ENCODE peak calls at places on chromosomes 5 and 9, in six cellular contexts. Q is lung, K is H9, P is cardiac muscle cell, Y is IMR-90, I is ascending aorta. Z is an unnamed sample.

GRCh38 chr5:153670081-153670480 is 179.6 kb downstream of the GRIA1 start:
- DNase-seq in Q (no peak), K (no peak), P (no peak), Y (no peak), I (no peak), Z (peak; percentile 88)

GRCh38 chr5:150508021-150508640 is at the start of gene NDST1:
- DNase-seq in Q (peak; percentile 64), K (no peak), P (no peak), Y (no peak), I (no peak), Z (no peak)

GRCh38 chr5:180595381-180596114 is 4.2 kb upstream of the SCGB3A1 start:
- DNase-seq in Q (peak; percentile 34), K (no peak), P (no peak), Y (no peak), I (no peak), Z (no peak)

GRCh38 chr5:125176005-125176390 is 429.6 kb upstream of the ZNF608 start:
- DNase-seq in Q (no peak), K (no peak), P (no peak), Y (no peak), I (no peak), Z (no peak)

GRCh38 chr5:144812770-144813169 is 642.1 kb downstream of the KCTD16 start:
- DNase-seq in Q (peak; percentile 29), K (no peak), P (no peak), Y (peak; percentile 90), I (peak; percentile 62), Z (peak; percentile 87)

GRCh38 chr9:90034071-90034470 is 429.3 kb downstream of the GADD45G start:
- DNase-seq in Q (no peak), K (no peak), P (no peak), Y (no peak), I (no peak), Z (no peak)

GRCh38 chr9:20512636-20513035 is 109.7 kb downstream of the MLLT3 start:
- DNase-seq in Q (no peak), K (no peak), P (no peak), Y (peak; percentile 23), I (no peak), Z (peak; percentile 24)

GRCh38 chr5:14983666-14984441 is 112.3 kb upstream of the ANKH start:
- DNase-seq in Q (no peak), K (no peak), P (no peak), Y (no peak), I (no peak), Z (no peak)

GRCh38 chr5:54135042-54135441 is 175.3 kb downstream of the ARL15 start:
- DNase-seq in Q (no peak), K (no peak), P (no peak), Y (peak; percentile 48), I (no peak), Z (no peak)

GRCh38 chr5:90571147-90571773 is 12.7 kb downstream of the ADGRV1 start:
- DNase-seq in Q (no peak), K (no peak), P (no peak), Y (no peak), I (no peak), Z (no peak)

GRCh38 chr5:78657201-78657600 is 8.6 kb upstream of the LHFPL2 start:
- DNase-seq in Q (no peak), K (no peak), P (no peak), Y (no peak), I (no peak), Z (no peak)

GRCh38 chr5:156354571-156354970 is 27.6 kb downstream of the SGCD start:
- DNase-seq in Q (no peak), K (no peak), P (no peak), Y (peak; percentile 68), I (no peak), Z (no peak)

GRCh38 chr9:120768870-120769269 is 24.3 kb downstream of the FBXW2 start:
- DNase-seq in Q (no peak), K (no peak), P (peak; percentile 44), Y (no peak), I (no peak), Z (peak; percentile 43)

GRCh38 chr5:8550921-8551320 is 682.0 kb downstream of the MTRR start:
- DNase-seq in Q (no peak), K (no peak), P (no peak), Y (no peak), I (no peak), Z (no peak)

GRCh38 chr9:122201641-122202040 is 27.1 kb downstream of the LHX6 start:
- DNase-seq in Q (no peak), K (no peak), P (no peak), Y (peak; percentile 78), I (no peak), Z (no peak)

GRCh38 chr5:73908440-73908839 is 282.4 kb downstream of the ARHGEF28 start:
- DNase-seq in Q (no peak), K (no peak), P (no peak), Y (no peak), I (no peak), Z (no peak)

GRCh38 chr9:126853667-126854066 is 6.8 kb upstream of the ZBTB34 start:
- DNase-seq in Q (no peak), K (no peak), P (no peak), Y (peak; percentile 71), I (no peak), Z (peak; percentile 90)

GRCh38 chr5:78360674-78361225 is 333 bp downstream of the SCAMP1 start:
- DNase-seq in Q (peak; percentile 59), K (peak; percentile 46), P (peak; percentile 31), Y (no peak), I (peak; percentile 73), Z (no peak)

GRCh38 chr5:136039202-136039601 is 10.4 kb downstream of the TGFBI start:
- DNase-seq in Q (no peak), K (no peak), P (no peak), Y (no peak), I (no peak), Z (no peak)

GRCh38 chr5:136036293-136036911 is 7.6 kb downstream of the TGFBI start:
- DNase-seq in Q (no peak), K (no peak), P (no peak), Y (no peak), I (no peak), Z (no peak)

GRCh38 chr5:136036991-136037705 is 8.4 kb downstream of the TGFBI start:
- DNase-seq in Q (no peak), K (no peak), P (no peak), Y (peak; percentile 53), I (peak; percentile 89), Z (peak; percentile 76)

GRCh38 chr5:136040746-136041415 is 12.1 kb downstream of the TGFBI start:
- DNase-seq in Q (no peak), K (no peak), P (no peak), Y (no peak), I (no peak), Z (no peak)

GRCh38 chr5:136038635-136039034 is 9.8 kb downstream of the TGFBI start:
- DNase-seq in Q (no peak), K (no peak), P (no peak), Y (peak; percentile 75), I (no peak), Z (no peak)
- H3K4me1 ChIP-seq in Q (peaks cover 10% of the 10 kb centered on the region), K (no peaks in the 10 kb centered on the region), P (no peaks in the 10 kb centered on the region), Y (peaks cover 10% of the 10 kb centered on the region), I (peaks cover 14% of the 10 kb centered on the region), Z (peaks cover 20% of the 10 kb centered on the region)

GRCh38 chr9:130448771-130449170 is 4.0 kb downstream of the ASS1 start:
- DNase-seq in Q (no peak), K (no peak), P (no peak), Y (no peak), I (no peak), Z (no peak)
- H3K4me1 ChIP-seq in Q (peaks cover 45% of the 10 kb centered on the region), K (peaks cover 13% of the 10 kb centered on the region), P (peaks cover 34% of the 10 kb centered on the region), Y (peaks cover 41% of the 10 kb centered on the region), I (peaks cover 45% of the 10 kb centered on the region), Z (no peaks in the 10 kb centered on the region)

GRCh38 chr5:134550271-134551214 is 25.1 kb downstream of the JADE2 start:
- DNase-seq in Q (no peak), K (no peak), P (no peak), Y (peak; percentile 59), I (no peak), Z (no peak)
- H3K4me1 ChIP-seq in Q (peaks cover 33% of the 10 kb centered on the region), K (no peaks in the 10 kb centered on the region), P (no peaks in the 10 kb centered on the region), Y (peaks cover 64% of the 10 kb centered on the region), I (peaks cover 88% of the 10 kb centered on the region), Z (peaks cover 22% of the 10 kb centered on the region)

GRCh38 chr5:87410941-87411340 is 1.8 kb downstream of the CCNH start:
- DNase-seq in Q (no peak), K (no peak), P (no peak), Y (peak; percentile 80), I (no peak), Z (no peak)
- H3K4me1 ChIP-seq in Q (no peaks in the 10 kb centered on the region), K (no peaks in the 10 kb centered on the region), P (no peaks in the 10 kb centered on the region), Y (no peaks in the 10 kb centered on the region), I (peaks cover 2% of the 10 kb centered on the region), Z (no peaks in the 10 kb centered on the region)

DNA sequence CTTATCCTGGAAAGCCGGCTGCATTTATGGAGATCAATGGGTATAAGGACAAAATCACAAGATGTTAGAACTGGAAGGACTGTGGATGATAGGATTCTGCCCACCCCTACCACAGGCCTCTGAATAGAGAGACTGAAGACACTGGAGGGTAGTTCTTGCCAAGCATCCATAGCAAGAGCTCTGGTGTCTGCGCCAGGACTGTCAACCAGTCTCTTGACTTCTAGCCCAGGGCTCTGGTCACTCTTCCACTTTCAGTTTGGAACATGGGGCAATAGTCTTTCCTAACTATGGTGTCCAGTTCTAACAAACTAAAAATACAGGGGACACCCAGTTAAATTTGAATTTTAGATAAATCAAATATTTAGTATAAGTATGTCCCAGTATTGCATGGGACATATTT is 23.4 kb downstream of the LARP1 start:
- DNase-seq in Q (no peak), K (no peak), P (no peak), Y (no peak), I (no peak), Z (no peak)
- H3K4me1 ChIP-seq in Q (peaks cover 30% of the 10 kb centered on the region), K (peaks cover 20% of the 10 kb centered on the region), P (peaks cover 19% of the 10 kb centered on the region), Y (peaks cover 20% of the 10 kb centered on the region), I (peaks cover 30% of the 10 kb centered on the region), Z (peaks cover 8% of the 10 kb centered on the region)

GRCh38 chr9:135893104-135893503 is 14.2 kb downstream of the CAMSAP1 start:
- DNase-seq in Q (no peak), K (no peak), P (no peak), Y (no peak), I (no peak), Z (no peak)

GRCh38 chr9:135888766-135889394 is 18.5 kb downstream of the CAMSAP1 start:
- DNase-seq in Q (no peak), K (no peak), P (no peak), Y (no peak), I (no peak), Z (peak; percentile 69)

GRCh38 chr9:135890190-135890861 is 17.0 kb downstream of the CAMSAP1 start:
- DNase-seq in Q (no peak), K (no peak), P (no peak), Y (no peak), I (no peak), Z (no peak)

GRCh38 chr9:135889564-135890189 is 17.7 kb downstream of the CAMSAP1 start:
- DNase-seq in Q (no peak), K (no peak), P (no peak), Y (no peak), I (no peak), Z (no peak)

DNA sequence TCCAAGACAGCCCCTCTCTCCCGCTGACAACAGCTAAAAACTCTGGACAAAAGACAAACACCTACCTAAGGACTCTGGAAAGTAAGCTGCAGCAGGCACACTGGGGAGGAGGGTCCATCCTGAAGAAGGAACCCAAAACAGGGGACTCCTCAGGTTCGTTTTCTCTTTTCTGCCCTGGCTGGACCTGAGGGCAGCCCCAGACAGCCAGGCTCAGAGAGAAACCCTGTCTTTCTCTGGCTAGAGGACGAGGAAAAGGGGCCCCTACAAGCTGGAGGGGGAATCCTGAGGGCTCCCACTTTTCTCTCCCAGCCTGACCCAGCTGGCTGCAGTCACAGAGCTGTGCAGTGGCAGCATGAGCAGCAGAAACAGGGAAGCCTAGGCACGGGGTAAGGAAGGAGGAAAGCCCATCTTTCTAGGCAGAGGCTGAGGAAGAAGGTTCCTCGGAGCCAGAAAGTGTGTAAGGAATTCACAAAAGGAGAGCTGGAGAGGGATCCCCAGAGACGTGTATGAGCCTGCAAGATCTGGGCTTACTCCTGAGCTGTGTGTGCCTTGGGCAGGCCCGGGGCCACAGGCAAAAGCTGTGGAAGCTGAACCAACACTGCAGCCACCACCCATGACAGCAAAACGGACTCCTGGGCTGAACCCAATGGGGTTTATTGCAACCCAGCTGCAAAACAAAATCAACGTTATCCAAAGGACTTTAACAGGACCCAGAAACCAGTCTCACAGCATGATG is 16.3 kb downstream of the CAMSAP1 start:
- DNase-seq in Q (no peak), K (no peak), P (no peak), Y (no peak), I (no peak), Z (peak; percentile 61)
- H3K4me1 ChIP-seq in Q (peaks cover 42% of the 10 kb centered on the region), K (peaks cover 13% of the 10 kb centered on the region), P (peaks cover 39% of the 10 kb centered on the region), Y (peaks cover 15% of the 10 kb centered on the region), I (peaks cover 18% of the 10 kb centered on the region), Z (peaks cover 25% of the 10 kb centered on the region)